ENCODE peak calls at places on chromosomes 1 and 21, in nine cellular contexts. One of them, this sample, is unnamed.

GRCh38 chr1:164092603-164093353 is 466.2 kb upstream of the PBX1 start:
- DNase-seq in small intestine: peak; percentile 3
- DNase-seq in A549: no peak
- DNase-seq in body of pancreas: no peak
- DNase-seq in right cardiac atrium: peak; percentile 13
- DNase-seq in cardiac muscle cell: peak; percentile 27
- DNase-seq in psoas muscle: no peak
- DNase-seq in ovary: no peak
- DNase-seq in tibial nerve: no peak
- DNase-seq in this sample: no peak

GRCh38 chr1:68327414-68327813 is 95.1 kb upstream of the WLS start:
- DNase-seq in psoas muscle: no peak
- DNase-seq in ovary: no peak
- DNase-seq in right cardiac atrium: no peak
- DNase-seq in body of pancreas: no peak
- DNase-seq in A549: no peak
- DNase-seq in cardiac muscle cell: peak; percentile 78
- DNase-seq in small intestine: no peak
- DNase-seq in tibial nerve: no peak
- DNase-seq in this sample: no peak

GRCh38 chr1:182601416-182601786 is 2.8 kb downstream of the RGS16 start:
- DNase-seq in ovary: peak; percentile 66
- DNase-seq in cardiac muscle cell: peak; percentile 89
- DNase-seq in A549: peak; percentile 82
- DNase-seq in tibial nerve: no peak
- DNase-seq in small intestine: peak; percentile 81
- DNase-seq in right cardiac atrium: peak; percentile 46
- DNase-seq in psoas muscle: peak; percentile 75
- DNase-seq in body of pancreas: peak; percentile 85
- DNase-seq in this sample: peak; percentile 69

GRCh38 chr1:177164380-177165068 is at the start of gene ASTN1:
- DNase-seq in tibial nerve: no peak
- DNase-seq in ovary: peak; percentile 37
- DNase-seq in cardiac muscle cell: no peak
- DNase-seq in right cardiac atrium: no peak
- DNase-seq in small intestine: no peak
- DNase-seq in body of pancreas: no peak
- DNase-seq in psoas muscle: no peak
- DNase-seq in A549: no peak
- DNase-seq in this sample: no peak

GRCh38 chr1:67882196-67882958 is 49.1 kb upstream of the GNG12 start:
- DNase-seq in tibial nerve: no peak
- DNase-seq in right cardiac atrium: no peak
- DNase-seq in psoas muscle: no peak
- DNase-seq in small intestine: no peak
- DNase-seq in cardiac muscle cell: no peak
- DNase-seq in A549: no peak
- DNase-seq in ovary: no peak
- DNase-seq in body of pancreas: no peak
- DNase-seq in this sample: no peak

GRCh38 chr1:93751391-93752250 is 70.0 kb upstream of the BCAR3 start:
- DNase-seq in A549: no peak
- DNase-seq in psoas muscle: peak; percentile 74
- DNase-seq in tibial nerve: no peak
- DNase-seq in small intestine: no peak
- DNase-seq in ovary: no peak
- DNase-seq in body of pancreas: no peak
- DNase-seq in cardiac muscle cell: no peak
- DNase-seq in right cardiac atrium: peak; percentile 57
- DNase-seq in this sample: no peak

GRCh38 chr1:66652556-66652955 is 99.7 kb upstream of the DYNLT5 start:
- DNase-seq in psoas muscle: no peak
- DNase-seq in right cardiac atrium: no peak
- DNase-seq in small intestine: no peak
- DNase-seq in tibial nerve: no peak
- DNase-seq in cardiac muscle cell: peak; percentile 11
- DNase-seq in ovary: no peak
- DNase-seq in body of pancreas: no peak
- DNase-seq in A549: no peak
- DNase-seq in this sample: no peak

GRCh38 chr1:15100369-15101111 is 53.0 kb upstream of the TMEM51 start:
- DNase-seq in ovary: peak; percentile 65
- DNase-seq in body of pancreas: peak; percentile 69
- DNase-seq in cardiac muscle cell: peak; percentile 47
- DNase-seq in A549: peak; percentile 50
- DNase-seq in psoas muscle: no peak
- DNase-seq in tibial nerve: no peak
- DNase-seq in right cardiac atrium: peak; percentile 27
- DNase-seq in small intestine: peak; percentile 38
- DNase-seq in this sample: peak; percentile 50

GRCh38 chr1:182299728-182300581 is 91.6 kb downstream of the GLUL start:
- DNase-seq in small intestine: peak; percentile 31
- DNase-seq in ovary: peak; percentile 40
- DNase-seq in tibial nerve: peak; percentile 37
- DNase-seq in psoas muscle: peak; percentile 72
- DNase-seq in body of pancreas: peak; percentile 59
- DNase-seq in A549: no peak
- DNase-seq in right cardiac atrium: peak; percentile 70
- DNase-seq in cardiac muscle cell: peak; percentile 73
- DNase-seq in this sample: peak; percentile 43

GRCh38 chr1:197837911-197838310 is 62.6 kb upstream of the DENND1B start:
- DNase-seq in right cardiac atrium: no peak
- DNase-seq in small intestine: peak; percentile 64
- DNase-seq in psoas muscle: no peak
- DNase-seq in ovary: no peak
- DNase-seq in body of pancreas: no peak
- DNase-seq in A549: no peak
- DNase-seq in tibial nerve: no peak
- DNase-seq in cardiac muscle cell: no peak
- DNase-seq in this sample: no peak

GRCh38 chr1:179003474-179004066 is 22.1 kb upstream of the FAM20B start:
- DNase-seq in right cardiac atrium: no peak
- DNase-seq in psoas muscle: no peak
- DNase-seq in body of pancreas: no peak
- DNase-seq in cardiac muscle cell: no peak
- DNase-seq in small intestine: peak; percentile 25
- DNase-seq in A549: no peak
- DNase-seq in ovary: no peak
- DNase-seq in tibial nerve: no peak
- DNase-seq in this sample: no peak

GRCh38 chr1:38291906-38292521 is 245.4 kb upstream of the POU3F1 start:
- DNase-seq in ovary: no peak
- DNase-seq in psoas muscle: no peak
- DNase-seq in cardiac muscle cell: no peak
- DNase-seq in body of pancreas: no peak
- DNase-seq in right cardiac atrium: peak; percentile 17
- DNase-seq in tibial nerve: no peak
- DNase-seq in A549: no peak
- DNase-seq in small intestine: no peak
- DNase-seq in this sample: no peak

DNA sequence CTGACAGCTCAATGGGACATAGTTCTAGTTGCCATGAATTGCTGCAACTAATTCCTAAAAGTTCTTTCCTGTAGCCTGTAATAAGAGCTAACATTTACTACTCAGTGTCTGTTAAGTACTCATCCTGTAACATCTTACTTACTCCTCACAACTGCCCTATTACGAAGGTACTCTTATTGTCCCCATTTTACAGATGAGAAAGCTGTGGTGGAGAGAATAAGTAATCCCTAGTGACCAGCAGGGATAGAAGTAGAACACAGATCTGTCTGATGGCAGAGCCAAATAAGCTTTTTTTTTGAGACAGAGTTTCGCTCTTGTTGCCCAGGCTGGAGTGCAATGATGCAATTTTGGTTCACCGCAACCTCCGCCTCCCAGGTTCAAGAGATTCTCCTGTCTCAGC is 3.1 kb downstream of the STK40 start:
- DNase-seq in body of pancreas: no peak
- DNase-seq in small intestine: no peak
- DNase-seq in A549: no peak
- DNase-seq in ovary: no peak
- DNase-seq in tibial nerve: no peak
- DNase-seq in right cardiac atrium: no peak
- DNase-seq in psoas muscle: no peak
- DNase-seq in cardiac muscle cell: no peak
- DNase-seq in this sample: no peak
- H3K4me3 ChIP-seq in body of pancreas: no peak overlapping the region
- H3K4me3 ChIP-seq in small intestine: no peak overlapping the region
- H3K4me3 ChIP-seq in A549: no peak overlapping the region
- H3K4me3 ChIP-seq in ovary: no peak overlapping the region
- H3K4me3 ChIP-seq in tibial nerve: no peak overlapping the region
- H3K4me3 ChIP-seq in right cardiac atrium: no peak overlapping the region
- H3K4me3 ChIP-seq in psoas muscle: peak overlapping the region; percentile 94
- H3K4me3 ChIP-seq in cardiac muscle cell: no peak overlapping the region
- H3K4me3 ChIP-seq in this sample: no peak overlapping the region

DNA sequence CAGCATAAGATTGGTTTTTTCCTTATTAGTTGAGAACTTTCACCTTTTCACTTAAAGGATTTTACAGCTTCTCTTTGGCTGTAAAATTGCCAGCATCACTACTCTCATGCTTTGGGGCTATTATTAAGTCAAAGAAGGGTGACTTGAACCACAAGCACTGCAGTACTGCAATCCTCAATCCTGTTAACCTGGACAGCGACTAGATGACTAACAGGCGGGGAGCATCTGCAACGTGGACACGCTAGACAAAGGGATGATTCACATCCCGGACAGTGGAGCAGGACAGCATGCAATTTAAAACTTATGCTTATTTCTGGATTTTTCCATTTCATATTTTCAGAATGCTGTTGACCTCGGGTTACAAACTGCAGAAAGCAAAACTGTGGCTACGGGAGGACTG is 8.1 kb downstream of the ARV1 start:
- DNase-seq in A549: peak; percentile 38
- DNase-seq in tibial nerve: no peak
- DNase-seq in small intestine: no peak
- DNase-seq in psoas muscle: no peak
- DNase-seq in right cardiac atrium: no peak
- DNase-seq in body of pancreas: no peak
- DNase-seq in ovary: no peak
- DNase-seq in cardiac muscle cell: peak; percentile 34
- DNase-seq in this sample: no peak
- H3K27ac ChIP-seq in A549: peak overlapping the region; percentile 50
- H3K27ac ChIP-seq in tibial nerve: no peak overlapping the region
- H3K27ac ChIP-seq in small intestine: no peak overlapping the region
- H3K27ac ChIP-seq in psoas muscle: no peak overlapping the region
- H3K27ac ChIP-seq in right cardiac atrium: no peak overlapping the region
- H3K27ac ChIP-seq in body of pancreas: no peak overlapping the region
- H3K27ac ChIP-seq in ovary: no peak overlapping the region
- H3K27ac ChIP-seq in cardiac muscle cell: no peak overlapping the region
- H3K27ac ChIP-seq in this sample: no peak overlapping the region

GRCh38 chr1:84300501-84300900 is 1.0 kb upstream of the SAMD13 start:
- DNase-seq in small intestine: no peak
- DNase-seq in psoas muscle: no peak
- DNase-seq in A549: no peak
- DNase-seq in right cardiac atrium: no peak
- DNase-seq in ovary: no peak
- DNase-seq in body of pancreas: no peak
- DNase-seq in cardiac muscle cell: no peak
- DNase-seq in tibial nerve: no peak
- DNase-seq in this sample: no peak

GRCh38 chr1:84298688-84299535 is 2.6 kb upstream of the SAMD13 start:
- DNase-seq in right cardiac atrium: peak; percentile 33
- DNase-seq in psoas muscle: peak; percentile 66
- DNase-seq in cardiac muscle cell: peak; percentile 30
- DNase-seq in body of pancreas: peak; percentile 42
- DNase-seq in small intestine: peak; percentile 68
- DNase-seq in ovary: no peak
- DNase-seq in A549: peak; percentile 34
- DNase-seq in tibial nerve: no peak
- DNase-seq in this sample: peak; percentile 31

GRCh38 chr1:84299536-84300260 is 1.8 kb upstream of the SAMD13 start:
- DNase-seq in tibial nerve: no peak
- DNase-seq in body of pancreas: no peak
- DNase-seq in ovary: no peak
- DNase-seq in right cardiac atrium: no peak
- DNase-seq in cardiac muscle cell: peak; percentile 27
- DNase-seq in psoas muscle: no peak
- DNase-seq in small intestine: peak; percentile 36
- DNase-seq in A549: no peak
- DNase-seq in this sample: no peak

GRCh38 chr1:84298336-84298687 is 3.2 kb upstream of the SAMD13 start:
- DNase-seq in tibial nerve: peak; percentile 19
- DNase-seq in small intestine: peak; percentile 59
- DNase-seq in right cardiac atrium: peak; percentile 58
- DNase-seq in body of pancreas: peak; percentile 47
- DNase-seq in psoas muscle: peak; percentile 83
- DNase-seq in ovary: peak; percentile 47
- DNase-seq in cardiac muscle cell: peak; percentile 72
- DNase-seq in A549: peak; percentile 34
- DNase-seq in this sample: peak; percentile 33

DNA sequence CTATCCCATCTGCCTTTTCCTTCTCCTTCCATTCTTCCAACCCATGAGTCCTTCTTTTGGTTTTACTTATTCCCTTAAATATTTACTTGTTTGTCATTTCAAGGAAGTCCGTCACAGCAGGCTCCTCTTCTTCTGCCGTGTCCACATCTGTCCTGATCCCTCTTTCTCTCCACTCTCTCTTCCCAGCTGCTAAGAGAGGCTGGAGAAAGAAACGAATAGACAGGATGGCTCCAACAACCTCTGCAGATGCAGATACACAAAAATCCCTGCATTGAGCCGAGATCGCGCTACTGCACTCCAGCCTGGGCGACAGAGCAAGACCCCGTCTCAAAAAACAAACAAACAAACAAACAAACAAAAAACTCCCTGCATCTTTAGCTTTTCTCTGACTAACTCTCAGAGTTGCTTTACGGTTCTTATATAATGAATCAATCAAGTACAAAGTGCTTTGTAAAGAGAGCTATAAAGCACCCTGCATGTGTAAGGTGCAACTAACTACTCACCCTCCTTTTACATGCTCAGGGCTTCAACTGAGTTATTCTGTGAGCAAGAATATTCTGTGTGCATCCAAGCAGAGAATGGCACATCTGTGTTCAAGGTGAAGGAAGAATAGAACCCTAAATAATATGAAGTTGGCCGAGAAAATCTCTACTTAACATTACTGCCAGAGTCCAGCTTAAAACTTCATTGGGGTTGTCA is 3.8 kb upstream of the SAMD13 start:
- DNase-seq in ovary: no peak
- DNase-seq in A549: no peak
- DNase-seq in cardiac muscle cell: no peak
- DNase-seq in tibial nerve: no peak
- DNase-seq in right cardiac atrium: no peak
- DNase-seq in body of pancreas: no peak
- DNase-seq in psoas muscle: no peak
- DNase-seq in small intestine: peak; percentile 57
- DNase-seq in this sample: no peak
- H3K4me3 ChIP-seq in ovary: peak overlapping the region; percentile 53
- H3K4me3 ChIP-seq in A549: peak overlapping the region; percentile 80
- H3K4me3 ChIP-seq in cardiac muscle cell: peak overlapping the region; percentile 49
- H3K4me3 ChIP-seq in tibial nerve: peak overlapping the region; percentile 85
- H3K4me3 ChIP-seq in right cardiac atrium: peak overlapping the region; percentile 74
- H3K4me3 ChIP-seq in body of pancreas: peak overlapping the region; percentile 68
- H3K4me3 ChIP-seq in psoas muscle: peak overlapping the region; percentile 96
- H3K4me3 ChIP-seq in small intestine: peak overlapping the region; percentile 95
- H3K4me3 ChIP-seq in this sample: no peak overlapping the region

DNA sequence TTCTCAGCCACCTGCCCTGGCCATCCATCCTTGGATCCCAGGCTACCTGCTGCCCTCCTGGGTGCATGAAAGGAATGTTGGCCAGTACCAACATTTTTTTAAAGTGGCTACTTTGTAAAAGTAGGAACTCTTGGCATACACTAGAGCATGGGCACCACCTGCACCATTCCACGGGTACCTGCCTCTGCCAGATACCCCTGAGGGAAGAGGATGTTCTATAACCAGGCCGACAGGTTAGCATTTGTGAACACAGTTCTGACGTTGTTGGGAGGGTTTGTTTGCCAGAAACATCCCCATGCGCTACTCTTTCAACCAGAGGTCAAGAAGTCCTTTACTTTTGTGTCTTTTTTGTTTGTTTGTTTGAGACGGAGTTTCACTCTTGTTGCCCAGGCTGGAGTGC is 43.0 kb downstream of the EVA1C start:
- DNase-seq in right cardiac atrium: no peak
- DNase-seq in cardiac muscle cell: no peak
- DNase-seq in psoas muscle: no peak
- DNase-seq in small intestine: no peak
- DNase-seq in tibial nerve: no peak
- DNase-seq in body of pancreas: no peak
- DNase-seq in A549: no peak
- DNase-seq in ovary: no peak
- DNase-seq in this sample: no peak
- H3K27ac ChIP-seq in right cardiac atrium: no peak overlapping the region
- H3K27ac ChIP-seq in cardiac muscle cell: no peak overlapping the region
- H3K27ac ChIP-seq in psoas muscle: no peak overlapping the region
- H3K27ac ChIP-seq in small intestine: no peak overlapping the region
- H3K27ac ChIP-seq in tibial nerve: peak overlapping the region; percentile 82
- H3K27ac ChIP-seq in body of pancreas: no peak overlapping the region
- H3K27ac ChIP-seq in A549: peak overlapping the region; percentile 99
- H3K27ac ChIP-seq in ovary: peak overlapping the region; percentile 91
- H3K27ac ChIP-seq in this sample: no peak overlapping the region

This sample was measured in lung.